ENCODE peak calls at places on chromosome 1, in six cellular contexts. C is central memory CD8-positive, alpha-beta T cell; N is activated naive CD4-positive, alpha-beta T cell treated with Interleukin-2 at 50 U/mL for 16 hours; Q is fibroblast of lung; F is astrocyte of the cerebellum; W is stimulated activated naive CD4-positive, alpha-beta T cell. G is an unnamed sample.

GRCh38 chr1:184260382-184260781 is 126.4 kb upstream of the C1orf21 start:
- DNase-seq in C (no peak), N (no peak), Q (peak; percentile 92), F (no peak), W (no peak), G (no peak)

GRCh38 chr1:243882276-243882675 is 32.2 kb upstream of the AKT3 start:
- DNase-seq in C (no peak), N (no peak), Q (peak; percentile 74), F (no peak), W (no peak), G (no peak)

GRCh38 chr1:205706601-205707502 is 26.5 kb upstream of the SLC45A3 start:
- DNase-seq in C (no peak), N (no peak), Q (no peak), F (no peak), W (no peak), G (no peak)

GRCh38 chr1:8297245-8297644 is 20.7 kb upstream of the SLC45A1 start:
- DNase-seq in C (no peak), N (no peak), Q (no peak), F (no peak), W (no peak), G (no peak)

GRCh38 chr1:19033926-19034680 is 77.6 kb upstream of the IFFO2 start:
- DNase-seq in C (no peak), N (no peak), Q (peak; percentile 92), F (no peak), W (no peak), G (no peak)

GRCh38 chr1:202184750-202185460 is 8.7 kb upstream of the LGR6 start:
- DNase-seq in C (peak; percentile 51), N (peak; percentile 78), Q (peak; percentile 78), F (peak; percentile 66), W (peak; percentile 55), G (peak; percentile 84)

GRCh38 chr1:155064109-155064812 is 721 bp downstream of the EFNA4 start:
- DNase-seq in C (no peak), N (peak; percentile 41), Q (peak; percentile 41), F (no peak), W (peak; percentile 44), G (peak; percentile 57)

GRCh38 chr1:7447736-7448135 is 323.4 kb upstream of the VAMP3 start:
- DNase-seq in C (no peak), N (no peak), Q (no peak), F (no peak), W (no peak), G (no peak)